ENCODE peak calls at places on chromosomes 16 and 17, in four cellular contexts. One of them, this sample, is unnamed.

GRCh38 chr17:75835315-75835987 is 8.8 kb downstream of the UNC13D start:
- DNase-seq in BE2C: peak; percentile 87
- DNase-seq in fibroblast of pulmonary artery: no peak
- DNase-seq in ascending aorta: no peak
- DNase-seq in this sample: no peak

GRCh38 chr16:726438-727290 is at the start of the genes CCDC78 and HAGHL:
- DNase-seq in fibroblast of pulmonary artery: peak; percentile 32
- DNase-seq in BE2C: peak; percentile 88
- DNase-seq in ascending aorta: no peak
- DNase-seq in this sample: peak; percentile 32

GRCh38 chr16:53769185-53769584 is 65.2 kb downstream of the FTO start:
- DNase-seq in BE2C: no peak
- DNase-seq in fibroblast of pulmonary artery: no peak
- DNase-seq in ascending aorta: no peak
- DNase-seq in this sample: no peak

GRCh38 chr17:73043686-73044581 is 48.6 kb downstream of the SLC39A11 start:
- DNase-seq in fibroblast of pulmonary artery: peak; percentile 92
- DNase-seq in BE2C: peak; percentile 24
- DNase-seq in ascending aorta: no peak
- DNase-seq in this sample: peak; percentile 96

GRCh38 chr17:77394540-77395295 is 253.9 kb downstream of the SEC14L1 start:
- DNase-seq in BE2C: no peak
- DNase-seq in ascending aorta: no peak
- DNase-seq in fibroblast of pulmonary artery: peak; percentile 54
- DNase-seq in this sample: no peak

GRCh38 chr17:13182450-13182849 is 164.6 kb upstream of the ELAC2 start:
- DNase-seq in ascending aorta: no peak
- DNase-seq in BE2C: no peak
- DNase-seq in fibroblast of pulmonary artery: no peak
- DNase-seq in this sample: no peak

GRCh38 chr17:81803728-81804558 is at the start of gene GCGR:
- DNase-seq in fibroblast of pulmonary artery: no peak
- DNase-seq in ascending aorta: no peak
- DNase-seq in BE2C: no peak
- DNase-seq in this sample: no peak

GRCh38 chr16:84553873-84554399 is 49.5 kb upstream of the MEAK7 start:
- DNase-seq in ascending aorta: no peak
- DNase-seq in fibroblast of pulmonary artery: no peak
- DNase-seq in BE2C: no peak
- DNase-seq in this sample: no peak

GRCh38 chr16:5073279-5073629 is 1.6 kb downstream of the ALG1 start:
- DNase-seq in fibroblast of pulmonary artery: no peak
- DNase-seq in ascending aorta: no peak
- DNase-seq in BE2C: no peak
- DNase-seq in this sample: peak; percentile 52

GRCh38 chr16:68997564-68997963 is 107.9 kb upstream of the HAS3 start:
- DNase-seq in ascending aorta: no peak
- DNase-seq in fibroblast of pulmonary artery: no peak
- DNase-seq in BE2C: no peak
- DNase-seq in this sample: no peak

GRCh38 chr17:35022536-35023063 is 40.9 kb downstream of the RFFL start:
- DNase-seq in fibroblast of pulmonary artery: peak; percentile 93
- DNase-seq in BE2C: no peak
- DNase-seq in ascending aorta: peak; percentile 89
- DNase-seq in this sample: peak; percentile 81

GRCh38 chr17:67208232-67208631 is 36.8 kb downstream of the HELZ start:
- DNase-seq in BE2C: no peak
- DNase-seq in ascending aorta: no peak
- DNase-seq in fibroblast of pulmonary artery: peak; percentile 21
- DNase-seq in this sample: no peak

GRCh38 chr17:57438031-57438731 is 181.9 kb downstream of the MSI2 start:
- DNase-seq in ascending aorta: no peak
- DNase-seq in BE2C: peak; percentile 59
- DNase-seq in fibroblast of pulmonary artery: no peak
- DNase-seq in this sample: no peak

GRCh38 chr16:66057056-66057455 is 309.4 kb upstream of the CDH5 start:
- DNase-seq in fibroblast of pulmonary artery: no peak
- DNase-seq in ascending aorta: no peak
- DNase-seq in BE2C: no peak
- DNase-seq in this sample: no peak

GRCh38 chr16:67881557-67882220 is 3.0 kb upstream of the NRN1L start:
- DNase-seq in BE2C: no peak
- DNase-seq in fibroblast of pulmonary artery: no peak
- DNase-seq in ascending aorta: no peak
- DNase-seq in this sample: no peak

GRCh38 chr16:11836653-11837244 is 14.6 kb downstream of the RSL1D1 start:
- DNase-seq in fibroblast of pulmonary artery: peak; percentile 68
- DNase-seq in BE2C: no peak
- DNase-seq in ascending aorta: no peak
- DNase-seq in this sample: peak; percentile 89

DNA sequence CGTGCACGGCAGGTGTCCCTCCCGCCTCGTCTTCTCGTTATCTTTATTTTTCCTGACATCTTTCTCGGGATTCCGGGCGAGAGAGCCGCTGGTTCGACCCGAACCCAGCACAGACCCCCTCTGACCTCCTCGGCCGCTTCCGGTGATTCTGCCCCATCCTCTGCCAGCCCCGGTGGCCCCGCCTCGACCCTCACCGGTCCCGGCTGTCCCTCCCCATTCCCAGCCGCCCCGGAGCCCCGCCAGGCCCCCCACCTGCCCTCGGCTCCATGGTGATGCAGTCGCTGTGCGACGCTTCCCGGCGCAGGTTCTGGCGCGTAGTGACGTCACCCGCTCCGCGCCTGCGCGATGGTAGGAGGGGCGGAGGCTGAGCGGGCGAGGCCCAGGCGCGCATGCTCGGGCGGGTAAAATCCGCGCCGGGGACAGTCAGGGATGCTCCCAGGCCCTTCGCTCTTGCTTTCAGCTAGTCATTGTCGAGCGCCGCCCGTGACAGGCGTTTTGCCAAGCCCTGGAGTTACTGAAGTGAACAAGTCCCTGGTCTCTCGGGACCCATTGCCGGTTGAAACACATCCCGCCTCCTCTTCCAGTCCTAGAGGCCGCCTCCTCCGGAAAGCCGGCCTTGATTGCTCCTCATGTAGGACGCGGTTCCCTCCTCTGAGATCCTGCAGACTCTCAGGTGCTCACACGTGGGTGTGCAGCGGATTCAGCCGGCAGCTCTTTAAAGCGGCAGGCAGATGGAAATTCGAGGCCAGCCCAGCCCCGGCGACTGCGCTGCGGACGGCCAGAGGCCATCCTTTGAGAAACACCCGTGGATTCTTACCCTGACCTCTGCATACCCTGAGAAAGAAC is at the start of gene MTHFSD:
- DNase-seq in fibroblast of pulmonary artery: peak; percentile 94
- DNase-seq in BE2C: peak; percentile 95
- DNase-seq in ascending aorta: peak; percentile 65
- DNase-seq in this sample: peak; percentile 91
- H3K4me3 ChIP-seq in fibroblast of pulmonary artery: peak within 1 kb of the TSS; percentile 85
- H3K4me3 ChIP-seq in BE2C: peak within 1 kb of the TSS; percentile 97
- H3K4me3 ChIP-seq in ascending aorta: peak within 1 kb of the TSS; percentile 77
- H3K4me3 ChIP-seq in this sample: peak within 1 kb of the TSS; percentile 96

GRCh38 chr17:29278692-29279091 is 15.3 kb downstream of the NUFIP2 start:
- DNase-seq in BE2C: no peak
- DNase-seq in fibroblast of pulmonary artery: no peak
- DNase-seq in ascending aorta: no peak
- DNase-seq in this sample: no peak

GRCh38 chr17:29279397-29280070 is 14.4 kb downstream of the NUFIP2 start:
- DNase-seq in fibroblast of pulmonary artery: no peak
- DNase-seq in BE2C: no peak
- DNase-seq in ascending aorta: no peak
- DNase-seq in this sample: no peak

DNA sequence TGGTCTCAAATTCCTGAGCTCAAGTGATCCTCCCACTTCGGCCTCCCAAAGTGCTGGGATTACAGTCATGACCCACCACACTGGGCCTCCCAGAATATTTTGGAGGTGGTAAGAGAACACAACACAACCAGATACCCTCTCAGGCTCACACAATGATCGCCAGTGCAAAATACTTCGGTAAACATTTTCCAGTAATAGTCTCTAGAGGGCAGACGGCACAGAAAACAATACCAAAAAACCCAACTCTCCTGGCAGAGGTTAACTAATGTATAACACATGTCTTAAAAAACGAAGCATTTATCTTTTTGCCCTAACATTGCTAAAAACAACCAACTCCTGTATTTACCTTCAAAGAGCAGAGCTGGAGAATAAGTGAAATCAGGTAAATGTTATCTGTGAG is 10.5 kb downstream of the NUFIP2 start:
- DNase-seq in ascending aorta: no peak
- DNase-seq in fibroblast of pulmonary artery: no peak
- DNase-seq in BE2C: no peak
- DNase-seq in this sample: peak; percentile 40
- TF ChIP-seq CTCF in ascending aorta: peak; percentile 6
- TF ChIP-seq CTCF in fibroblast of pulmonary artery: peak; percentile 5
- TF ChIP-seq CTCF in BE2C: no peak
- TF ChIP-seq CTCF in this sample: peak; percentile 33

GRCh38 chr17:70172449-70172848 is 3.1 kb downstream of the KCNJ2 start:
- DNase-seq in ascending aorta: no peak
- DNase-seq in BE2C: no peak
- DNase-seq in fibroblast of pulmonary artery: no peak
- DNase-seq in this sample: no peak
- H3K4me3 ChIP-seq in ascending aorta: no peak overlapping the region
- H3K4me3 ChIP-seq in BE2C: no peak overlapping the region
- H3K4me3 ChIP-seq in fibroblast of pulmonary artery: no peak overlapping the region
- H3K4me3 ChIP-seq in this sample: no peak overlapping the region

DNA sequence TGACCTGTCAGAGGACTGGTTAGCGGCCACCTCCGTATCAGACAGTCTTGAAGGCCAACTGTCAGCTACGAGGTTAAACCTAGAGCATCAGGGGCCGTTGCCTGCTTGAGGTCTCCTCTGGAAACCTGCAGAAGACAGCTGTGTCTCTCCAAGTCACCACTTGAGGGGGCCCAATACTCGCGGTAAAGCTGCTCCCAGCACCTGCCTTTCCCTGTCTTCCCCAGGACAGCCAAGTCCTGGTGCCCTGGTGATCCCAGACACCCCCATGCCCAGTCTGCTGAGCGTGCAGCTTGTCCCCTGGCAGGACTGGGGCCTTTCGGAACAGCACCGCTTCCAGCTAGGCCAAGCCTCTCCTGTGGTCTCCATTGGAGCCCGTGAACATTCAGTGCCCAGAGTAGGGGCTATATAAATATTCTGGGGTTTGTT is 80.1 kb downstream of the DNAH17 start:
- DNase-seq in ascending aorta: peak; percentile 19
- DNase-seq in fibroblast of pulmonary artery: peak; percentile 86
- DNase-seq in BE2C: peak; percentile 86
- DNase-seq in this sample: peak; percentile 74
- TF ChIP-seq CTCF in ascending aorta: peak; percentile 71
- TF ChIP-seq CTCF in fibroblast of pulmonary artery: peak; percentile 79
- TF ChIP-seq CTCF in BE2C: peak; percentile 92
- TF ChIP-seq CTCF in this sample: peak; percentile 77

GRCh38 chr17:65099475-65099874 is 37.7 kb upstream of the RGS9 start:
- DNase-seq in BE2C: no peak
- DNase-seq in ascending aorta: no peak
- DNase-seq in fibroblast of pulmonary artery: no peak
- DNase-seq in this sample: no peak
- H3K4me3 ChIP-seq in BE2C: no peak overlapping the region
- H3K4me3 ChIP-seq in ascending aorta: no peak overlapping the region
- H3K4me3 ChIP-seq in fibroblast of pulmonary artery: no peak overlapping the region
- H3K4me3 ChIP-seq in this sample: no peak overlapping the region

DNA sequence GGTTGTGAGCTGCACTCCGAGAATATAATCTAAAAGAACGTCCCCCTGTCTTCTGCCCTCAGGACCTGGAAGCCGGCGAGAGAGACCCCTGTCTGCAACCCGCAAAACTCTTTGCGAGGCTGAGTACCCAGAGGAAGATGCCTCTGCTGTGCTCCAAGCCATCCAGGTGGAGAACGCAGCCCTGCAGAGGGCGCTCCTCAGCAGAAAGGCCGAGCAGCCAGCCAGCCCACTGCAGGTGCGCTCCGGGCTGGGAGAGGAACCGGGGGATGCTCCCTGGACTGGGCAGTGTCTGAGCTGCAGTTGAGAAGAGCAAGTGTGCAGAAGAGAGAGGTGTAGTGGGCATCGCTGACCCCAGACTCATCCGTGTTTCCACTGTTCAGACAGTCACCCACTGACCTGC is 148.3 kb downstream of the KATNIP start:
- DNase-seq in fibroblast of pulmonary artery: no peak
- DNase-seq in BE2C: peak; percentile 46
- DNase-seq in ascending aorta: no peak
- DNase-seq in this sample: no peak
- TF ChIP-seq CTCF in fibroblast of pulmonary artery: peak; percentile 40
- TF ChIP-seq CTCF in BE2C: peak; percentile 49
- TF ChIP-seq CTCF in ascending aorta: peak; percentile 19
- TF ChIP-seq CTCF in this sample: no peak

GRCh38 chr16:46883353-46883689 is 841 bp upstream of the GPT2 start:
- DNase-seq in ascending aorta: no peak
- DNase-seq in fibroblast of pulmonary artery: no peak
- DNase-seq in BE2C: no peak
- DNase-seq in this sample: no peak
- H3K4me3 ChIP-seq in ascending aorta: peak overlapping the region; percentile 93
- H3K4me3 ChIP-seq in fibroblast of pulmonary artery: peak overlapping the region; percentile 79
- H3K4me3 ChIP-seq in BE2C: peak overlapping the region; percentile 77
- H3K4me3 ChIP-seq in this sample: peak overlapping the region; percentile 66